ENCODE peak calls at places on chromosomes 16 and 17, in seven cellular contexts. K is left ventricle myocardium inferior, I is ovary, J is sigmoid colon, V is heart left ventricle, G is endothelial cell of umbilical vein, O is OCI-LY7. Q is an unnamed sample.

GRCh38 chr16:53756329-53756996 is 52.5 kb downstream of the FTO start:
- DNase-seq in K (no peak), I (no peak), J (no peak), V (no peak), G (no peak), O (no peak), Q (no peak)

GRCh38 chr17:6166492-6167179 is 96.5 kb downstream of the WSCD1 start:
- DNase-seq in K (no peak), I (no peak), J (no peak), V (no peak), G (peak; percentile 24), O (no peak), Q (no peak)

GRCh38 chr16:77591347-77591746 is 131.0 kb upstream of the NUDT7 start:
- DNase-seq in K (no peak), I (no peak), J (no peak), V (no peak), G (peak; percentile 89), O (no peak), Q (no peak)

GRCh38 chr17:9408381-9408780 is 167.2 kb downstream of the STX8 start:
- DNase-seq in K (no peak), I (no peak), J (no peak), V (no peak), G (no peak), O (no peak), Q (no peak)

GRCh38 chr16:75044800-75045361 is 46.1 kb downstream of the ZNRF1 start:
- DNase-seq in K (peak; percentile 46), I (peak; percentile 46), J (peak; percentile 77), V (peak; percentile 70), G (no peak), O (no peak), Q (peak; percentile 39)

GRCh38 chr17:7887482-7888183 is 956 bp upstream of the CHD3 start:
- DNase-seq in K (peak; percentile 93), I (peak; percentile 92), J (peak; percentile 98), V (peak; percentile 95), G (peak; percentile 100), O (peak; percentile 90), Q (peak; percentile 96)

GRCh38 chr16:63629272-63629671 is 1492.6 kb downstream of the CDH11 start:
- DNase-seq in K (no peak), I (no peak), J (no peak), V (no peak), G (no peak), O (no peak), Q (no peak)

GRCh38 chr17:14712471-14713075 is 411.7 kb downstream of the HS3ST3B1 start:
- DNase-seq in K (no peak), I (no peak), J (no peak), V (no peak), G (no peak), O (no peak), Q (no peak)

GRCh38 chr17:30173649-30174048 is 57.0 kb downstream of the NSRP1 start:
- DNase-seq in K (no peak), I (no peak), J (no peak), V (no peak), G (no peak), O (no peak), Q (no peak)

GRCh38 chr17:66968916-66969315 is 4.4 kb downstream of the CACNG4 start:
- DNase-seq in K (no peak), I (no peak), J (no peak), V (no peak), G (no peak), O (no peak), Q (no peak)

GRCh38 chr17:33366998-33367397 is 73.9 kb upstream of the ASIC2 start:
- DNase-seq in K (no peak), I (no peak), J (no peak), V (no peak), G (no peak), O (no peak), Q (no peak)

GRCh38 chr17:65750678-65751077 is 189.2 kb upstream of the AXIN2 start:
- DNase-seq in K (peak; percentile 73), I (peak; percentile 87), J (peak; percentile 73), V (peak; percentile 79), G (peak; percentile 62), O (peak; percentile 1), Q (peak; percentile 79)

GRCh38 chr16:10562361-10562899 is 18.0 kb downstream of the EMP2 start:
- DNase-seq in K (no peak), I (no peak), J (no peak), V (no peak), G (no peak), O (no peak), Q (no peak)

GRCh38 chr17:41738077-41738800 is 3.8 kb upstream of the HAP1 start:
- DNase-seq in K (peak; percentile 77), I (peak; percentile 89), J (peak; percentile 88), V (peak; percentile 76), G (peak; percentile 81), O (peak; percentile 84), Q (peak; percentile 83)

GRCh38 chr17:41739661-41740352 is 5.4 kb upstream of the HAP1 start:
- DNase-seq in K (no peak), I (no peak), J (no peak), V (no peak), G (no peak), O (no peak), Q (no peak)

GRCh38 chr17:41741709-41742108 is 7.3 kb upstream of the HAP1 start:
- DNase-seq in K (no peak), I (no peak), J (no peak), V (no peak), G (no peak), O (no peak), Q (no peak)

GRCh38 chr17:41738801-41739112 is 4.3 kb upstream of the HAP1 start:
- DNase-seq in K (no peak), I (no peak), J (no peak), V (no peak), G (no peak), O (no peak), Q (no peak)

DNA sequence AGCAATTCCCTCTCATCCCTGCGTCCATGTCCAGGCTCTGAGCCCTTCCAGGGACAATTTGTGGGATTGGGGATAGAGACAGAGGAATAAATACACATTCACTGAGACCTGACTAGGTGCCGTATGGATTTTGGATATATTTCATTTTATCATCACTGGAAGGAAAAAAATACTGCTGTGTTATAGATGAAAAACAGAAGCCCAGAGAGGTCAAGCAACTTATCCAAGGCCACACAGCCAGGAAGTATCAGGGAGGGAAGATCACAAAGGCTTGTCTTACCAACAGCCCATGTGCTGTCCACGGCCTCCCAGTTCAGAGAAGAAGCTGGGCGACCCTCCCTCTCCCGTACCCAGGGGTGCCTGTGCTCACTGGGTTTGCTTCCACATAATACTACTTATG is 6.1 kb upstream of the HAP1 start:
- DNase-seq in K (no peak), I (no peak), J (no peak), V (no peak), G (no peak), O (no peak), Q (no peak)
- H3K4me1 ChIP-seq in K (peaks cover 7% of the 10 kb centered on the region), I (no peaks in the 10 kb centered on the region), J (no peaks in the 10 kb centered on the region), V (no peaks in the 10 kb centered on the region), G (no peaks in the 10 kb centered on the region), O (peaks cover 4% of the 10 kb centered on the region), Q (no peaks in the 10 kb centered on the region)

DNA sequence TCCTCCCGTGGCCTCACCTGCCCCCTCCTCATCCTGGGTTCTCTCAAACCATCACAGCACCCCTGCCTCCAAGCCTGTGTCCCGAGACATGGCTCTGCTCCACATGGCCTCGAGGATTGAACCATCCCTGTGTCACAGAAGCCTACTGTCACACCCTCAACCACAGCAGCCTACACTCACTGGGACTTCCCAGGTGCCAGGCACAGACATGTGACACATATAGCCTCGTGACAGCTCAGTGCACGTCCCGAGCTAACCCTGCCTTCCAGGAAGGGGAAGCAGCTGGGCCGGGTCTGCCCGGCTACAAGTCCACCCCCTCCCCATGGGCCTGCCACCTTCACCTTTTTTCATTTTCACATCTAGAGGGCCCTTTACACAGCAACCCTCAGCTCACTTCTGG is 238.3 kb downstream of the CPPED1 start:
- DNase-seq in K (no peak), I (no peak), J (no peak), V (no peak), G (no peak), O (no peak), Q (no peak)
- H3K27ac ChIP-seq in K (no peak overlapping the region), I (no peak overlapping the region), J (no peak overlapping the region), V (no peak overlapping the region), G (no peak overlapping the region), O (no peak overlapping the region), Q (no peak overlapping the region)

GRCh38 chr17:43832976-43833829 is at the start of gene MPP3:
- DNase-seq in K (peak; percentile 76), I (peak; percentile 74), J (peak; percentile 78), V (peak; percentile 82), G (peak; percentile 66), O (no peak), Q (peak; percentile 50)

GRCh38 chr17:43834106-43834505 is 1.2 kb upstream of the MPP3 start:
- DNase-seq in K (no peak), I (no peak), J (peak; percentile 84), V (no peak), G (no peak), O (no peak), Q (no peak)

GRCh38 chr17:43831633-43832032 is 1.3 kb downstream of the MPP3 start:
- DNase-seq in K (peak; percentile 83), I (no peak), J (no peak), V (peak; percentile 93), G (no peak), O (no peak), Q (no peak)

GRCh38 chr17:43830510-43831145 is 2.3 kb downstream of the MPP3 start:
- DNase-seq in K (no peak), I (no peak), J (no peak), V (no peak), G (no peak), O (no peak), Q (no peak)

DNA sequence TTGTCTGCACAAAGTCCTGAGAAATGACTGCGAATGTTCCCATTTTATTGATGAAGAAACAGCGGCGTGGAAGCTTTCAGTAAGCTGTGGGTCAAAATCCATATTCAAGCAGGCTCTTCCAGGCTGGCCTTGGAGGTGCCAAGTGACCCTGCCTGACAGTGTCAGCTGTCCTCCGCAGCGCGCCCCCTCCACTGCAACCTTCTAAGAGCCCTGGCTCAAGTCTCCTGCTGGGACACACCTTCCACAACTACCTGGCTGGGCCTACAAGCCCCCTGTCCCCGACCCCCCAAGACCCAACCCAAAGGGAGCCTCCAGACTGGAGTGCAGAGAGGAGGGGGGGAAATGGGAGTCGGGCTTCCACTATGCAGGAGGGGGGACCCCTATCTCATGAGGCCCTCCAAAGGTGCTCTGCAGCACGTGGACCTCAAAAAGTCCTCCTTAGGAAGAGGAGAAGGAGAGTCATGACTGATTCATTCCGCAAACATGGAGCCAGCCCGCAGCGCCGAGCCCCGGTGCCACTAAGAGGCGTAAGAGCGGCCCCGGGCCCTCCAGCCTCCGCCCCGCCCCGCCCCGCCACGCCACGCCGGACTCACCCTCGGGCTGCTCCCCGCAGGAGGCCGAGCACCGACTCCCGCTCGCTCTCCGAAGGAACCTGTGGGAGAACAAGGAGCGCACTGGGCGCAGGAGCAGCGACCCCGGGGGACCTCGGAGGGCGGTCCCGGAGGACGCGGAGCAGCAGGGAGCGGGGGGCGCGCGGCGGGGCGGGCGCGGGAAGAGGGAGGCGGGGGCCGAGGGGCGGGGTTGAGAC is 574 bp downstream of the MPP3 start:
- DNase-seq in K (peak; percentile 74), I (peak; percentile 69), J (peak; percentile 79), V (peak; percentile 73), G (peak; percentile 48), O (no peak), Q (no peak)
- TF ChIP-seq CTCF in K (no peak), I (no peak), J (no peak), V (peak; percentile 6), G (no peak), O (no peak), Q (no peak)

DNA sequence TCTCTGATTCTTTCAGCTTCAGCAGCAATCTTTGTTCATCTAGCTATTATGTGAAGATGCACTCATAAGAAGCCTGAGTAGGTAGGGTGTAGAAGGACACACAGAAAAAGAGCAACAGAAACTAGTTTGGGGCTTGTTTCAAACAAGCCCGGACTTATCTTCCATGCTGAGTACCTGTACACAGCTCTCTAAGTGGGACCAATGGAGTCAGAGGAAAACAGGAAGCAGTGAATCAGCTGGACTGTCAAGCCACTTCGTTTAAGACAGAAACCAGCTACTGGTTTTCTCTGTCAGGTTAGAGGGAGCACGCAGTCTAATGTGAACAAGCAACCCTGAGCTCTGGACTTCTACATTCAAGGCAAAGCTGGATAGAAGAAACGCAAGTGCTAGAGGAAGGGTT is 16.0 kb downstream of the MAP2K6 start:
- DNase-seq in K (no peak), I (no peak), J (no peak), V (no peak), G (peak; percentile 80), O (no peak), Q (no peak)
- H3K4me1 ChIP-seq in K (peaks cover 20% of the 10 kb centered on the region), I (no peaks in the 10 kb centered on the region), J (peaks cover 31% of the 10 kb centered on the region), V (peaks cover 5% of the 10 kb centered on the region), G (peaks cover 27% of the 10 kb centered on the region), O (peaks cover 10% of the 10 kb centered on the region), Q (no peaks in the 10 kb centered on the region)

Q was measured in breast epithelium.